ENCODE peak calls at places on chromosome 16, in seven cellular contexts. R is H9, H is neuronal stem cell, Z is IMR-90, N is mesendoderm, I is H1, W is mesenchymal stem cell. J is an unnamed sample.

GRCh38 chr16:87733190-87733589 is 32.6 kb downstream of the KLHDC4 start:
- DNase-seq in R (no peak), H (no peak), Z (no peak), N (no peak), I (no peak), W (no peak), J (no peak)

GRCh38 chr16:58501242-58502131 is 1.5 kb downstream of the NDRG4 start:
- DNase-seq in R (peak), H (no peak), Z (no peak), N (peak), I (peak), W (no peak), J (no peak)

GRCh38 chr16:87132361-87133014 is 184.7 kb downstream of the C16orf95 start:
- DNase-seq in R (no peak), H (peak), Z (peak), N (no peak), I (no peak), W (peak), J (peak)

GRCh38 chr16:28300327-28300726 is 8.0 kb downstream of the SBK1 start:
- DNase-seq in R (no peak), H (no peak), Z (no peak), N (no peak), I (no peak), W (no peak), J (no peak)

GRCh38 chr16:554640-555413 is 5.4 kb upstream of the PRR35 start:
- DNase-seq in R (no peak), H (no peak), Z (peak), N (no peak), I (no peak), W (peak), J (peak)

GRCh38 chr16:56347670-56348069 is 77.7 kb downstream of the AMFR start:
- DNase-seq in R (no peak), H (no peak), Z (no peak), N (no peak), I (no peak), W (no peak), J (no peak)

GRCh38 chr16:8958344-8958808 is 5.3 kb downstream of the USP7 start:
- DNase-seq in R (no peak), H (no peak), Z (peak), N (peak), I (no peak), W (peak), J (no peak)

GRCh38 chr16:3170440-3171180 is 17.4 kb upstream of the OR1F1 start:
- DNase-seq in R (peak), H (no peak), Z (no peak), N (peak), I (peak), W (peak), J (no peak)

GRCh38 chr16:76970087-76970744 is 220.8 kb upstream of the MON1B start:
- DNase-seq in R (no peak), H (no peak), Z (no peak), N (peak), I (no peak), W (no peak), J (peak)

GRCh38 chr16:12390644-12391043 is 413.0 kb downstream of the CPPED1 start:
- DNase-seq in R (no peak), H (no peak), Z (peak), N (no peak), I (no peak), W (peak), J (no peak)

GRCh38 chr16:68357521-68357922 is 46.7 kb downstream of the PRMT7 start:
- DNase-seq in R (no peak), H (no peak), Z (no peak), N (no peak), I (no peak), W (no peak), J (no peak)

GRCh38 chr16:86662195-86662594 is 83.8 kb downstream of the FOXL1 start:
- DNase-seq in R (no peak), H (no peak), Z (peak), N (no peak), I (no peak), W (peak), J (no peak)

GRCh38 chr16:9139965-9140364 is 48.5 kb downstream of the HAPSTR1 start:
- DNase-seq in R (peak), H (no peak), Z (peak), N (peak), I (no peak), W (peak), J (peak)

GRCh38 chr16:50198802-50199410 is 45.8 kb downstream of the TENT4B start:
- DNase-seq in R (no peak), H (no peak), Z (no peak), N (no peak), I (no peak), W (no peak), J (no peak)

GRCh38 chr16:2857451-2858244 is at the start of gene PRSS22:
- DNase-seq in R (peak), H (no peak), Z (peak), N (peak), I (peak), W (peak), J (peak)

GRCh38 chr16:76913046-76913445 is 277.9 kb upstream of the MON1B start:
- DNase-seq in R (no peak), H (no peak), Z (no peak), N (peak), I (no peak), W (no peak), J (peak)

GRCh38 chr16:9081843-9082242 is 9.6 kb upstream of the HAPSTR1 start:
- DNase-seq in R (no peak), H (no peak), Z (no peak), N (no peak), I (no peak), W (no peak), J (no peak)

GRCh38 chr16:68379472-68380347 is 68.6 kb downstream of the SMPD3 start:
- DNase-seq in R (no peak), H (no peak), Z (no peak), N (no peak), I (no peak), W (no peak), J (no peak)

GRCh38 chr16:55678061-55678935 is 22.5 kb downstream of the SLC6A2 start:
- DNase-seq in R (no peak), H (no peak), Z (no peak), N (no peak), I (no peak), W (no peak), J (no peak)

GRCh38 chr16:28873543-28874201 is 4.6 kb upstream of the ATP2A1 start:
- DNase-seq in R (peak), H (no peak), Z (no peak), N (no peak), I (peak), W (peak), J (no peak)

GRCh38 chr16:75555213-75555706 is 792 bp downstream of the TMEM231 start:
- DNase-seq in R (peak), H (peak), Z (peak), N (peak), I (peak), W (peak), J (peak)

GRCh38 chr16:82638095-82638798 is 11.5 kb downstream of the CDH13 start:
- DNase-seq in R (no peak), H (no peak), Z (peak), N (no peak), I (no peak), W (peak), J (no peak)

GRCh38 chr16:3143598-3144330 is 8.9 kb downstream of the ZNF213 start:
- DNase-seq in R (no peak), H (no peak), Z (no peak), N (no peak), I (no peak), W (no peak), J (peak)

GRCh38 chr16:84791088-84791487 is 28.7 kb upstream of the CRISPLD2 start:
- DNase-seq in R (no peak), H (no peak), Z (peak), N (no peak), I (no peak), W (peak), J (no peak)

GRCh38 chr16:67433131-67433719 is 2.3 kb downstream of the HSD11B2 start:
- DNase-seq in R (no peak), H (no peak), Z (no peak), N (no peak), I (no peak), W (no peak), J (no peak)

GRCh38 chr16:57023541-57024249 is 34.3 kb downstream of the NLRC5 start:
- DNase-seq in R (no peak), H (no peak), Z (no peak), N (no peak), I (no peak), W (no peak), J (no peak)

GRCh38 chr16:84741351-84741791 is 41.6 kb downstream of the USP10 start:
- DNase-seq in R (no peak), H (no peak), Z (peak), N (no peak), I (no peak), W (peak), J (no peak)

GRCh38 chr16:81431554-81432353 is 12.9 kb upstream of the CMIP start:
- DNase-seq in R (no peak), H (no peak), Z (peak), N (no peak), I (no peak), W (peak), J (peak)

GRCh38 chr16:85123891-85124635 is 11.8 kb upstream of the CIBAR2 start:
- DNase-seq in R (peak), H (no peak), Z (peak), N (peak), I (no peak), W (peak), J (peak)

GRCh38 chr16:86824751-86825310 is 246.5 kb downstream of the FOXL1 start:
- DNase-seq in R (peak), H (no peak), Z (peak), N (peak), I (no peak), W (peak), J (no peak)

GRCh38 chr16:711548-712320 is 3.2 kb upstream of the METRN start:
- DNase-seq in R (peak), H (no peak), Z (peak), N (peak), I (peak), W (peak), J (peak)

GRCh38 chr16:17275076-17275732 is 195.6 kb downstream of the XYLT1 start:
- DNase-seq in R (no peak), H (no peak), Z (no peak), N (no peak), I (no peak), W (no peak), J (no peak)

GRCh38 chr16:19914877-19915276 is 30.2 kb upstream of the GPRC5B start:
- DNase-seq in R (no peak), H (no peak), Z (no peak), N (no peak), I (no peak), W (no peak), J (no peak)

GRCh38 chr16:10688291-10688690 is 6.4 kb downstream of the TEKT5 start:
- DNase-seq in R (no peak), H (no peak), Z (no peak), N (no peak), I (no peak), W (no peak), J (peak)

GRCh38 chr16:85761866-85762265 is 11.0 kb upstream of the C16orf74 start:
- DNase-seq in R (no peak), H (no peak), Z (no peak), N (no peak), I (no peak), W (no peak), J (no peak)

GRCh38 chr16:386641-387156 is 4.9 kb upstream of the PGAP6 start:
- DNase-seq in R (no peak), H (no peak), Z (no peak), N (no peak), I (no peak), W (peak), J (peak)

GRCh38 chr16:1688807-1689560 is 10.9 kb downstream of the JPT2 start:
- DNase-seq in R (no peak), H (no peak), Z (no peak), N (no peak), I (no peak), W (peak), J (peak)

GRCh38 chr16:10552998-10553491 is 27.4 kb downstream of the EMP2 start:
- DNase-seq in R (peak), H (no peak), Z (no peak), N (peak), I (peak), W (no peak), J (peak)

GRCh38 chr16:3282747-3283524 is at the start of gene ZNF263:
- DNase-seq in R (peak), H (peak), Z (peak), N (peak), I (peak), W (peak), J (peak)

GRCh38 chr16:61676740-61677139 is 359.5 kb downstream of the CDH8 start:
- DNase-seq in R (no peak), H (no peak), Z (no peak), N (no peak), I (no peak), W (no peak), J (no peak)
- H2BK5ac ChIP-seq in R (no peak), H (no peak), Z (no peak), N (no peak), I (no peak), W (no peak), J (no peak)

GRCh38 chr16:47625115-47625567 is 164.0 kb downstream of the PHKB start:
- DNase-seq in R (no peak), H (no peak), Z (no peak), N (no peak), I (no peak), W (no peak), J (no peak)
- H3K18ac ChIP-seq in R (no peak), H (no peak), Z (no peak), N (no peak), I (no peak), W (no peak), J (no peak)

DNA sequence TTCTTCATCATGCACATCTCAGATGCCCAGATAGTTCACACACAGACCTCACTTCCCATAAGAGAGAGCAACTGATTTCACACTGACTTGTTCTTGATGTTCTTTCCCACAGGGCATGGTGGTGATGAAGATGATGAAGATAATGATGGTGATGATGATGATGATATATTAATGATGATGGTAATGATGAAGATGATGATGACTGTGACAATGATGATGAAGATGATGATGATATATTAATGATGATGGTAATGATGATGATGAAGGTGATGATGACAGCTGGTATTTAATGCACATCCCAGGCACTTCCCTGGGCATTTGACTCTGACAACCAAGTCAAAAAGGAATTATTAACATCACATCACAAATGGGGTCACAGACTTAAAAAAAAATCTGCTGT is 225.2 kb downstream of the MAF start:
- DNase-seq in R (no peak), H (no peak), Z (no peak), N (no peak), I (no peak), W (no peak), J (no peak)
- H2BK5ac ChIP-seq in R (no peak), H (no peak), Z (no peak), N (no peak), I (no peak), W (no peak), J (no peak)

GRCh38 chr16:71351558-71351901 is 7.0 kb upstream of the CALB2 start:
- DNase-seq in R (peak), H (no peak), Z (no peak), N (peak), I (no peak), W (no peak), J (no peak)
- H3K18ac ChIP-seq in R (no peak), H (no peak), Z (no peak), N (no peak), I (no peak), W (no peak), J (no peak)

GRCh38 chr16:70258946-70259345 is 7.2 kb upstream of the EXOSC6 start:
- DNase-seq in R (peak), H (no peak), Z (no peak), N (no peak), I (no peak), W (no peak), J (no peak)

GRCh38 chr16:70254965-70255286 is 3.2 kb upstream of the EXOSC6 start:
- DNase-seq in R (no peak), H (no peak), Z (no peak), N (no peak), I (no peak), W (no peak), J (no peak)

GRCh38 chr16:70258065-70258464 is 6.3 kb upstream of the EXOSC6 start:
- DNase-seq in R (peak), H (no peak), Z (no peak), N (no peak), I (no peak), W (no peak), J (no peak)

GRCh38 chr16:70255584-70255983 is 3.8 kb upstream of the EXOSC6 start:
- DNase-seq in R (no peak), H (no peak), Z (no peak), N (no peak), I (peak), W (no peak), J (no peak)

DNA sequence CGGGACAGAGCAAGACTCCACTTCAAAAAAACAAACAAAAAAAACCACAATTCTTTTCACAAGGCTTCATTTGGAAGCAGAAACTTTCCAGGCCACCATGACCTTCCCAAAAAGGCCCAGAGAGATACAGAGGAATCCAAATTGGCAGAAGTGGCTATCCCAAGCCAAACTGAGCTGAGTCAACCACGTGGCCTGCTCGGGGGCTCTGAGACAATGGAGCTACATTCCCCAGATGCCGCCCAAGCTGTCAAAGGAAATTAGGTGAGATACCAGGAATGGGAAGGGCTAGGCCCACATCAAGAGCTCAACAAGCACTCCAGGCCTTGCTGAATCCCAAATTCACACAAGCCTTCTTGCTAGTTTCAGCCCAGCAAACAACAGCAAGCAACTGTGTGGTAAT is 5.7 kb upstream of the EXOSC6 start:
- DNase-seq in R (peak), H (no peak), Z (no peak), N (peak), I (peak), W (no peak), J (no peak)
- H2BK5ac ChIP-seq in R (no peak), H (no peak), Z (no peak), N (no peak), I (no peak), W (no peak), J (no peak)

GRCh38 chr16:29994613-29995329 is 646 bp downstream of the HIRIP3 start:
- DNase-seq in R (no peak), H (no peak), Z (peak), N (peak), I (peak), W (peak), J (peak)
- H3K18ac ChIP-seq in R (no peak), H (peak), Z (no peak), N (no peak), I (peak), W (peak), J (no peak)

DNA sequence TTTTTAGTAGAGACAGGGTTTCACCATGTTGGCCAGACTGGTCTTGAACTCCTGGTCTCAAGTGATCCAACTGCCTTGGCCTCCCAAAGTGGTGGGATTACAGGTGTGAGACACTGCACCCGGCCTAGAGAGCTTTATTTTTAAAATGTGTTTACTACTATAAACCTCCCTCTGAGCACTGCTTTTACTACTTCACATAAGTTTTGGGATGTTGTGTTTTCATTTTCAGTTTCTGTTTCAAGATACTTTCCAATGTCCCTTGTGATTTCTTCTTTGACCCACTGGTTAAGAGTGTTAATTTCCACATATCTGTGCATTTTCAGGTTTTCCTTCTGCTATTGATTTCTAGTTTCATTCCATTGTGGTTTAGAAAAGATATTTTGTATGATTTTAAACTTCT is 74.5 kb downstream of the NETO2 start:
- DNase-seq in R (no peak), H (no peak), Z (no peak), N (no peak), I (no peak), W (no peak), J (no peak)
- H2BK5ac ChIP-seq in R (no peak), H (no peak), Z (no peak), N (no peak), I (no peak), W (no peak), J (no peak)

DNA sequence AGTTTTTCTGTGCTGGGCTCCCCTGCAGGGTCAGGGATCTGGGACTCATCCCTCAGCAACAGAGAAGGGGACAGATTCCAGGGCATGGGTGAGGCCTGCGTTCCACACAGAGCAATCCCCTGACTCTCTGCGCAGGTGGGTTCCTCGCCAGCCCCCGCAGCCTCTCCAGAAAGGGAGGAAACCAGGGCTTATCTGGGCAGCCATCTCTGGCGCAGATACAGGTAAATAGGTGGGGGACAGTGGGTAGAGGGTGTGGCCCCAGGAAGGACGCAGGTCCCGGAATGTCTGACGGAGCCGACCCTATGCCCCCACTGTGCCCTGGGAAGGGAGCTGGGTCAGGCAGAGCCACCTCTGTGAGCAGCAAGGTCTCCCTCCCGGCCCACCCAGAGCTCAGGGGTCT is 23.2 kb downstream of the PIEZO1 start:
- DNase-seq in R (no peak), H (no peak), Z (no peak), N (no peak), I (no peak), W (no peak), J (peak)
- H3K18ac ChIP-seq in R (no peak), H (peak), Z (no peak), N (no peak), I (no peak), W (no peak), J (peak)

GRCh38 chr16:23856345-23856744 is 20.6 kb downstream of the PRKCB start:
- DNase-seq in R (no peak), H (no peak), Z (no peak), N (no peak), I (no peak), W (no peak), J (no peak)
- H2BK5ac ChIP-seq in R (no peak), H (no peak), Z (no peak), N (no peak), I (no peak), W (no peak), J (no peak)